ENCODE peak calls at places on chromosome 18, in eight cellular contexts. I, B, Y, O, U, V, S and G are unnamed samples.
A peak's percentile ranks its signal among the peaks of the same experiment; 100 is the strongest.

GRCh38 chr18:2883137-2883671 is 36.4 kb downstream of the EMILIN2 start:
- DNase-seq in I (no peak), B (no peak), Y (no peak), O (peak; percentile 84), U (no peak), V (peak; percentile 84), S (no peak), G (no peak)

GRCh38 chr18:13501896-13502295 is 224.5 kb downstream of the FAM210A start:
- DNase-seq in I (no peak), B (peak; percentile 95), Y (no peak), O (peak; percentile 22), U (no peak), V (no peak), S (no peak), G (no peak)

GRCh38 chr18:73662440-73662839 is 485.2 kb downstream of the FBXO15 start:
- DNase-seq in I (no peak), B (no peak), Y (no peak), O (no peak), U (no peak), V (no peak), S (no peak), G (no peak)

GRCh38 chr18:80213173-80213572 is 34.1 kb downstream of the PARD6G start:
- DNase-seq in I (no peak), B (no peak), Y (no peak), O (no peak), U (no peak), V (no peak), S (no peak), G (no peak)

GRCh38 chr18:62715829-62716678 is 713 bp downstream of the PHLPP1 start:
- DNase-seq in I (peak; percentile 69), B (peak; percentile 71), Y (peak; percentile 54), O (peak; percentile 79), U (peak; percentile 81), V (peak; percentile 95), S (peak; percentile 57), G (peak; percentile 65)

GRCh38 chr18:65753520-65753919 is 2.7 kb downstream of the CDH7 start:
- DNase-seq in I (no peak), B (peak; percentile 10), Y (peak; percentile 3), O (peak; percentile 2), U (no peak), V (no peak), S (peak; percentile 23), G (no peak)

GRCh38 chr18:34158881-34159690 is 65.6 kb downstream of the NOL4 start:
- DNase-seq in I (no peak), B (no peak), Y (peak; percentile 36), O (no peak), U (peak; percentile 64), V (peak; percentile 74), S (peak; percentile 17), G (peak; percentile 9)

GRCh38 chr18:3481696-3482210 is 31.8 kb downstream of the TGIF1 start:
- DNase-seq in I (no peak), B (peak; percentile 64), Y (peak; percentile 73), O (peak; percentile 74), U (no peak), V (no peak), S (peak; percentile 44), G (no peak)

GRCh38 chr18:9708882-9709877 is 1.1 kb downstream of the RAB31 start:
- DNase-seq in I (no peak), B (peak; percentile 92), Y (no peak), O (no peak), U (no peak), V (peak; percentile 87), S (peak; percentile 27), G (peak; percentile 22)

GRCh38 chr18:25876334-25876979 is 214.0 kb downstream of the SS18 start:
- DNase-seq in I (no peak), B (peak; percentile 33), Y (peak; percentile 15), O (no peak), U (no peak), V (no peak), S (peak; percentile 37), G (no peak)

GRCh38 chr18:79452991-79453645 is 57.4 kb downstream of the NFATC1 start:
- DNase-seq in I (no peak), B (no peak), Y (no peak), O (no peak), U (no peak), V (no peak), S (no peak), G (no peak)

GRCh38 chr18:23693849-23694248 is 4.6 kb downstream of the LAMA3 start:
- DNase-seq in I (no peak), B (peak; percentile 41), Y (no peak), O (no peak), U (no peak), V (no peak), S (no peak), G (no peak)

GRCh38 chr18:71837560-71837959 is 706.6 kb downstream of the CBLN2 start:
- DNase-seq in I (no peak), B (no peak), Y (no peak), O (no peak), U (no peak), V (no peak), S (no peak), G (no peak)

GRCh38 chr18:35619468-35619867 is 37.9 kb downstream of the GALNT1 start:
- DNase-seq in I (no peak), B (no peak), Y (no peak), O (no peak), U (no peak), V (no peak), S (no peak), G (peak; percentile 61)

GRCh38 chr18:35027206-35027605 is 14.0 kb upstream of the MAPRE2 start:
- DNase-seq in I (no peak), B (no peak), Y (no peak), O (no peak), U (no peak), V (no peak), S (no peak), G (no peak)

GRCh38 chr18:44792456-44793080 is 111.9 kb downstream of the SETBP1 start:
- DNase-seq in I (no peak), B (peak; percentile 76), Y (no peak), O (no peak), U (no peak), V (no peak), S (no peak), G (peak; percentile 9)

GRCh38 chr18:6591491-6591890 is 138.0 kb upstream of the ARHGAP28 start:
- DNase-seq in I (no peak), B (peak; percentile 88), Y (no peak), O (no peak), U (no peak), V (no peak), S (no peak), G (no peak)

GRCh38 chr18:75209952-75210261 is 690 bp upstream of the TSHZ1 start:
- DNase-seq in I (peak; percentile 35), B (peak; percentile 45), Y (no peak), O (peak; percentile 22), U (no peak), V (no peak), S (no peak), G (no peak)

GRCh38 chr18:61833978-61834377 is 58.8 kb downstream of the RNF152 start:
- DNase-seq in I (no peak), B (no peak), Y (no peak), O (no peak), U (no peak), V (no peak), S (no peak), G (no peak)

GRCh38 chr18:58848685-58849084 is 16.0 kb upstream of the ZNF532 start:
- DNase-seq in I (peak; percentile 74), B (peak; percentile 94), Y (no peak), O (no peak), U (no peak), V (no peak), S (no peak), G (no peak)

GRCh38 chr18:58845913-58846312 is 18.8 kb upstream of the ZNF532 start:
- DNase-seq in I (no peak), B (no peak), Y (no peak), O (no peak), U (no peak), V (no peak), S (no peak), G (no peak)

GRCh38 chr18:58844871-58845270 is 19.8 kb upstream of the ZNF532 start:
- DNase-seq in I (no peak), B (no peak), Y (no peak), O (no peak), U (no peak), V (no peak), S (no peak), G (no peak)

GRCh38 chr18:58847383-58848071 is 17.1 kb upstream of the ZNF532 start:
- DNase-seq in I (no peak), B (peak; percentile 34), Y (no peak), O (no peak), U (peak; percentile 71), V (peak; percentile 80), S (no peak), G (peak; percentile 60)

GRCh38 chr18:58846325-58846724 is 18.4 kb upstream of the ZNF532 start:
- DNase-seq in I (no peak), B (no peak), Y (no peak), O (no peak), U (no peak), V (no peak), S (no peak), G (no peak)
- H3K27ac ChIP-seq in I (no peak overlapping the region), B (no peak overlapping the region), Y (no peak overlapping the region), O (no peak overlapping the region), U (no peak overlapping the region), V (no peak overlapping the region), S (no peak overlapping the region), G (no peak overlapping the region)

GRCh38 chr18:69071680-69072079 is 273.8 kb downstream of the CCDC102B start:
- DNase-seq in I (no peak), B (no peak), Y (no peak), O (no peak), U (no peak), V (no peak), S (no peak), G (no peak)
- H3K4me1 ChIP-seq in I (no peaks in the 10 kb centered on the region), B (no peaks in the 10 kb centered on the region), Y (no peaks in the 10 kb centered on the region), O (no peaks in the 10 kb centered on the region), U (no peaks in the 10 kb centered on the region), V (no peaks in the 10 kb centered on the region), S (no peaks in the 10 kb centered on the region), G (no peaks in the 10 kb centered on the region)

DNA sequence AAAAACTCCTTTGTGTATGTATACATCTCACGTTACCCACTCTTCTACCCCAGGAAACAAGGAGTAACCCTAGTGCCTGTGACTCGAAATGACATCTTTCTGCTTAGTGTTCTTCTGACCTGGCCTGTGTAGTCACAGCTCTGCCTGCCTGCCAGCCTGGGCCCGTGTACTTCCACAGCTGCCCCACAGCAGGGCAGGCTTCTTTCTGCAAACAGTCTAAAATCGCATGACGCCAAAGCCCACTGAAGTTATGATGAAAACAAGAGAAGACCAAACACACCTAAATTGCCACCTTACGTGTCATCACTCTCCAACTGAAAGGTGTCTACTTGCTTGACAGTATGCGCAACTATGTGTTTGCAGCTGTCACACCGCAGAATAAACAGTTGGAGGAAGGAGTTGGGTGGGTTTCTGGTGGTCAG is 1.5 kb downstream of the GAREM1 start:
- DNase-seq in I (peak; percentile 40), B (peak; percentile 28), Y (peak; percentile 41), O (peak; percentile 55), U (peak; percentile 63), V (no peak), S (peak; percentile 47), G (peak; percentile 30)
- H3K4me3 ChIP-seq in I (peak overlapping the region; percentile 89), B (no peak overlapping the region), Y (peak overlapping the region; percentile 68), O (peak overlapping the region; percentile 72), U (peak overlapping the region; percentile 71), V (peak overlapping the region; percentile 81), S (peak overlapping the region; percentile 57), G (peak overlapping the region; percentile 82)

DNA sequence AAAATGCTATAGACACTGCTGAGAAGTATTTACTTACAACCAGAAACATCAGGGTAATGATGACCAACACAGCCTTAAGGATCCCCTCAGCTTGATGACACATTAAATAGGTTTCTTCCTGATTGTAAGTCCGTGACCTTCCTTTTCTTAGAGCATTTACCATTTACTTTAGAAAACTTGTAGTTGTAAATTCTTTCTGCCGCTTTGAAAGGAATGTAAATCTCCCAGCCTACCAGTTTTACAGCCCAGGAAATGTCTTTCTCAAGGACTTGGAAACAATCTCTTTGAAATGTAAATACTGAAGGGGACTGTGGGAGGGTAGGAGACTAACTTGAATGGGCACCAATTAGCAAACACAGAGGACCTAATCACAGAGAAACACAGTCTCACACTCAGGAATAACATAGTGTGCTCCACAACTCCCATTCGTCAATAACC is 278.6 kb downstream of the DSC3 start:
- DNase-seq in I (no peak), B (no peak), Y (no peak), O (no peak), U (no peak), V (no peak), S (no peak), G (no peak)
- H3K27ac ChIP-seq in I (no peak overlapping the region), B (no peak overlapping the region), Y (no peak overlapping the region), O (no peak overlapping the region), U (no peak overlapping the region), V (no peak overlapping the region), S (no peak overlapping the region), G (no peak overlapping the region)